ENCODE peak calls at places on chromosome 9, in four cellular contexts. S is cardiac fibroblast, B is adipocyte, O is H4. F is an unnamed sample.

GRCh38 chr9:95947118-95947517 is 71.6 kb downstream of the ERCC6L2 start:
- DNase-seq in S (no peak), B (no peak), O (no peak), F (no peak)

GRCh38 chr9:4177970-4178758 is 121.7 kb downstream of the GLIS3 start:
- DNase-seq in S (no peak), B (no peak), O (no peak), F (no peak)

GRCh38 chr9:18666987-18667772 is 193.2 kb downstream of the ADAMTSL1 start:
- DNase-seq in S (peak; percentile 75), B (peak; percentile 74), O (no peak), F (no peak)

GRCh38 chr9:3708751-3709150 is 182.9 kb upstream of the RFX3 start:
- DNase-seq in S (peak; percentile 70), B (peak; percentile 32), O (peak; percentile 16), F (no peak)

GRCh38 chr9:134570726-134571325 is 70.8 kb upstream of the COL5A1 start:
- DNase-seq in S (no peak), B (no peak), O (peak; percentile 2), F (no peak)

GRCh38 chr9:37062331-37062730 is 28.3 kb upstream of the PAX5 start:
- DNase-seq in S (no peak), B (no peak), O (no peak), F (no peak)

GRCh38 chr9:124074746-124075145 is 63.2 kb downstream of the LHX2 start:
- DNase-seq in S (no peak), B (no peak), O (no peak), F (no peak)

GRCh38 chr9:36798350-36799065 is 225.8 kb downstream of the MELK start:
- DNase-seq in S (no peak), B (no peak), O (peak; percentile 47), F (no peak)

GRCh38 chr9:36576866-36577265 is 4.2 kb downstream of the MELK start:
- DNase-seq in S (no peak), B (no peak), O (no peak), F (no peak)

GRCh38 chr9:86061972-86062739 is 37.2 kb downstream of the GOLM1 start:
- DNase-seq in S (no peak), B (no peak), O (no peak), F (no peak)

GRCh38 chr9:13447551-13448422 is 168.3 kb upstream of the MPDZ start:
- DNase-seq in S (peak; percentile 37), B (no peak), O (no peak), F (no peak)

GRCh38 chr9:124010665-124011321 is 775 bp upstream of the LHX2 start:
- DNase-seq in S (peak; percentile 40), B (peak; percentile 44), O (no peak), F (no peak)

GRCh38 chr9:78921341-78921740 is 624.4 kb downstream of the PSAT1 start:
- DNase-seq in S (no peak), B (no peak), O (no peak), F (no peak)

GRCh38 chr9:129242191-129242953 is 64.3 kb upstream of the IER5L start:
- DNase-seq in S (no peak), B (no peak), O (no peak), F (no peak)

GRCh38 chr9:107999011-107999410 is 509.4 kb upstream of the KLF4 start:
- DNase-seq in S (no peak), B (no peak), O (no peak), F (no peak)

GRCh38 chr9:89606049-89606481 is 1.3 kb downstream of the GADD45G start:
- DNase-seq in S (peak; percentile 77), B (peak; percentile 79), O (peak; percentile 48), F (peak; percentile 42)

GRCh38 chr9:101736723-101737122 is 1.7 kb downstream of the GRIN3A start:
- DNase-seq in S (no peak), B (no peak), O (no peak), F (no peak)

GRCh38 chr9:20312732-20313131 is 309.6 kb downstream of the MLLT3 start:
- DNase-seq in S (no peak), B (peak; percentile 12), O (no peak), F (no peak)

GRCh38 chr9:2559212-2560152 is 62.1 kb upstream of the VLDLR start:
- DNase-seq in S (peak; percentile 98), B (peak; percentile 91), O (peak; percentile 69), F (no peak)

GRCh38 chr9:106830527-106831140 is 32.3 kb upstream of the ZNF462 start:
- DNase-seq in S (no peak), B (peak; percentile 21), O (no peak), F (no peak)

GRCh38 chr9:104779946-104780539 is 16.1 kb downstream of the NIPSNAP3B start:
- DNase-seq in S (no peak), B (no peak), O (no peak), F (no peak)

GRCh38 chr9:97905228-97905627 is 17.1 kb downstream of the TRMO start:
- DNase-seq in S (no peak), B (no peak), O (no peak), F (no peak)

GRCh38 chr9:105341784-105342183 is 97.3 kb downstream of the SLC44A1 start:
- DNase-seq in S (peak; percentile 48), B (peak; percentile 82), O (no peak), F (no peak)

GRCh38 chr9:68560131-68560844 is 19.6 kb upstream of the TMEM252 start:
- DNase-seq in S (peak; percentile 92), B (no peak), O (peak; percentile 39), F (peak; percentile 54)

GRCh38 chr9:115884846-115885245 is 268.7 kb upstream of the PAPPA start:
- DNase-seq in S (peak; percentile 21), B (peak; percentile 25), O (no peak), F (no peak)

GRCh38 chr9:98330831-98331230 is 75.4 kb upstream of the TBC1D2 start:
- DNase-seq in S (peak; percentile 52), B (peak; percentile 60), O (no peak), F (no peak)

GRCh38 chr9:136121801-136122200 is 3.1 kb upstream of the TMEM250 start:
- DNase-seq in S (no peak), B (no peak), O (no peak), F (no peak)

F was measured in naive B cell.